ENCODE peak calls at places on chromosomes 2 and 18, in ten cellular contexts. H is dorsolateral prefrontal cortex, E is pons, G is mucosa of gallbladder, J is left lobe of liver, Y is Peyer's patch, R is uterus, O is GM23338, M is NCI-H748 treated with DMSO at 0.1 percent for 48 hours, B is M059J. P is an unnamed sample.

GRCh38 chr2:231535961-231536360 is 5.7 kb upstream of the NMUR1 start:
- DNase-seq in J (no peak), O (no peak), H (no peak), M (no peak), Y (no peak), G (no peak), R (no peak), B (no peak), E (no peak), P (no peak)

GRCh38 chr2:172830482-172830881 is 94.8 kb downstream of the RAPGEF4 start:
- DNase-seq in H (no peak), G (no peak), M (no peak), Y (no peak), J (no peak), O (no peak), R (no peak), B (no peak), E (no peak), P (no peak)

GRCh38 chr18:54717673-54718435 is 110.4 kb upstream of the RAB27B start:
- DNase-seq in B (peak), E (peak), H (peak), O (peak), R (no peak), Y (no peak), G (no peak), M (no peak), J (no peak), P (no peak)

GRCh38 chr18:75317723-75318122 is 107.1 kb downstream of the TSHZ1 start:
- DNase-seq in R (no peak), E (no peak), Y (no peak), H (no peak), J (no peak), B (no peak), O (no peak), G (no peak), M (no peak), P (no peak)

GRCh38 chr2:176488446-176488845 is 219.2 kb downstream of the MTX2 start:
- DNase-seq in J (no peak), E (no peak), O (no peak), M (no peak), B (peak), H (no peak), Y (no peak), R (no peak), G (no peak), P (no peak)

GRCh38 chr2:85053802-85054201 is 79.4 kb upstream of the TCF7L1 start:
- DNase-seq in Y (peak), B (peak), O (no peak), M (no peak), J (no peak), H (no peak), G (no peak), E (no peak), R (no peak), P (peak)

GRCh38 chr2:237627463-237628321 is at the start of gene LRRFIP1:
- DNase-seq in G (no peak), M (no peak), H (peak), O (peak), R (peak), B (peak), J (peak), Y (no peak), E (no peak), P (no peak)

GRCh38 chr2:52976132-52976949 is 791.3 kb upstream of the CHAC2 start:
- DNase-seq in J (no peak), H (peak), R (no peak), B (peak), E (peak), G (no peak), O (peak), M (no peak), Y (no peak), P (peak)

GRCh38 chr2:210478661-210479060 is 2.1 kb upstream of the LANCL1 start:
- DNase-seq in Y (no peak), R (no peak), M (no peak), J (no peak), E (no peak), H (no peak), O (no peak), B (no peak), G (no peak), P (no peak)

GRCh38 chr2:12396699-12397098 is 320.0 kb upstream of the TRIB2 start:
- DNase-seq in E (no peak), M (no peak), G (no peak), O (no peak), B (no peak), Y (no peak), J (no peak), H (no peak), R (no peak), P (no peak)

GRCh38 chr18:66587430-66587829 is 16.5 kb downstream of the CDH19 start:
- DNase-seq in R (no peak), O (no peak), G (no peak), H (no peak), E (no peak), Y (no peak), J (no peak), M (no peak), B (no peak), P (peak)

GRCh38 chr2:198371902-198372611 is 567.7 kb downstream of the PLCL1 start:
- DNase-seq in Y (no peak), G (no peak), O (no peak), R (no peak), E (no peak), B (peak), H (no peak), M (no peak), J (no peak), P (no peak)

GRCh38 chr18:58264846-58265245 is 220.8 kb downstream of the NEDD4L start:
- DNase-seq in R (no peak), Y (no peak), G (no peak), H (no peak), J (no peak), B (no peak), E (no peak), M (no peak), O (no peak), P (no peak)

GRCh38 chr2:26702025-26702424 is 9.5 kb downstream of the KCNK3 start:
- DNase-seq in R (no peak), O (no peak), G (no peak), M (no peak), B (peak), E (no peak), H (no peak), J (no peak), Y (no peak), P (no peak)

GRCh38 chr2:159989249-159989648 is 73.2 kb downstream of the PLA2R1 start:
- DNase-seq in J (no peak), H (no peak), B (no peak), E (no peak), M (no peak), O (peak), G (no peak), R (no peak), Y (no peak), P (no peak)

GRCh38 chr2:178241852-178242551 is 47.7 kb downstream of the OSBPL6 start:
- DNase-seq in M (no peak), B (peak), Y (no peak), G (peak), E (peak), J (peak), O (peak), H (peak), R (peak), P (peak)

GRCh38 chr2:27431395-27431794 is 3.0 kb downstream of the NRBP1 start:
- DNase-seq in H (no peak), M (no peak), O (no peak), E (no peak), R (no peak), J (no peak), B (peak), G (no peak), Y (no peak), P (peak)

GRCh38 chr2:120238728-120239487 is 13.7 kb upstream of the RALB start:
- DNase-seq in M (no peak), R (peak), Y (peak), O (no peak), G (peak), E (no peak), J (no peak), B (peak), H (no peak), P (peak)

GRCh38 chr2:146238254-146238961 is 1606.4 kb upstream of the ACVR2A start:
- DNase-seq in J (no peak), R (no peak), O (no peak), G (no peak), Y (no peak), B (no peak), H (no peak), M (no peak), E (no peak), P (no peak)

GRCh38 chr2:10036095-10036879 is 7.1 kb upstream of the KLF11 start:
- DNase-seq in R (peak), G (peak), J (peak), M (no peak), H (peak), O (peak), Y (no peak), B (peak), E (peak), P (peak)

GRCh38 chr2:112579280-112579679 is 5.1 kb upstream of the CHCHD5 start:
- DNase-seq in Y (no peak), M (no peak), G (no peak), O (no peak), H (no peak), J (no peak), B (peak), R (no peak), E (no peak), P (peak)

GRCh38 chr2:172425336-172425735 is 2.0 kb upstream of the ITGA6 start:
- DNase-seq in G (no peak), R (no peak), O (no peak), H (no peak), Y (no peak), B (no peak), M (no peak), J (no peak), E (no peak), P (no peak)